ENCODE peak calls at places on chromosomes 4 and X, in six cellular contexts. One of them, this sample, is unnamed.

GRCh38 chr4:688695-689497 is at the start of gene SLC49A3:
- DNase-seq in A549: no peak
- DNase-seq in HepG2: no peak
- DNase-seq in K562: no peak
- DNase-seq in GM12878: no peak
- DNase-seq in endothelial cell of umbilical vein: no peak
- DNase-seq in this sample: no peak

GRCh38 chr4:88659061-88659889 is 38.4 kb downstream of the NAP1L5 start:
- DNase-seq in A549: peak; percentile 67
- DNase-seq in HepG2: peak; percentile 52
- DNase-seq in K562: peak; percentile 41
- DNase-seq in GM12878: peak; percentile 9
- DNase-seq in endothelial cell of umbilical vein: peak; percentile 83
- DNase-seq in this sample: peak; percentile 20

GRCh38 chr4:158170691-158171455 is 2.0 kb downstream of the GASK1B start:
- DNase-seq in A549: no peak
- DNase-seq in HepG2: peak; percentile 55
- DNase-seq in K562: peak; percentile 25
- DNase-seq in GM12878: no peak
- DNase-seq in endothelial cell of umbilical vein: peak; percentile 89
- DNase-seq in this sample: no peak

GRCh38 chr4:78722320-78722719 is 53.8 kb upstream of the BMP2K start:
- DNase-seq in A549: no peak
- DNase-seq in HepG2: no peak
- DNase-seq in K562: no peak
- DNase-seq in GM12878: no peak
- DNase-seq in endothelial cell of umbilical vein: peak; percentile 20
- DNase-seq in this sample: no peak

GRCh38 chrX:110665636-110666035 is 130.0 kb downstream of the CHRDL1 start:
- DNase-seq in A549: peak; percentile 21
- DNase-seq in HepG2: peak; percentile 7
- DNase-seq in K562: peak; percentile 26
- DNase-seq in GM12878: no peak
- DNase-seq in endothelial cell of umbilical vein: no peak
- DNase-seq in this sample: peak; percentile 26

GRCh38 chr4:7187691-7188090 is 4.6 kb upstream of the SORCS2 start:
- DNase-seq in A549: no peak
- DNase-seq in HepG2: no peak
- DNase-seq in K562: no peak
- DNase-seq in GM12878: no peak
- DNase-seq in endothelial cell of umbilical vein: no peak
- DNase-seq in this sample: no peak

GRCh38 chrX:49710744-49711319 is 15.0 kb upstream of the PAGE1 start:
- DNase-seq in A549: no peak
- DNase-seq in HepG2: peak; percentile 1
- DNase-seq in K562: no peak
- DNase-seq in GM12878: no peak
- DNase-seq in endothelial cell of umbilical vein: no peak
- DNase-seq in this sample: no peak

GRCh38 chrX:124736553-124737240 is 390.3 kb downstream of the SH2D1A start:
- DNase-seq in A549: no peak
- DNase-seq in HepG2: no peak
- DNase-seq in K562: no peak
- DNase-seq in GM12878: no peak
- DNase-seq in endothelial cell of umbilical vein: no peak
- DNase-seq in this sample: no peak

GRCh38 chr4:143424276-143424675 is 87.6 kb downstream of the GAB1 start:
- DNase-seq in A549: no peak
- DNase-seq in HepG2: no peak
- DNase-seq in K562: no peak
- DNase-seq in GM12878: no peak
- DNase-seq in endothelial cell of umbilical vein: no peak
- DNase-seq in this sample: no peak

GRCh38 chrX:71169586-71169985 is 24.9 kb downstream of the NLGN3 start:
- DNase-seq in A549: no peak
- DNase-seq in HepG2: no peak
- DNase-seq in K562: no peak
- DNase-seq in GM12878: no peak
- DNase-seq in endothelial cell of umbilical vein: no peak
- DNase-seq in this sample: no peak

GRCh38 chrX:71253253-71254091 is 468 bp downstream of the ZMYM3 start:
- DNase-seq in A549: peak; percentile 29
- DNase-seq in HepG2: peak; percentile 13
- DNase-seq in K562: peak; percentile 71
- DNase-seq in GM12878: no peak
- DNase-seq in endothelial cell of umbilical vein: peak; percentile 58
- DNase-seq in this sample: peak; percentile 71

GRCh38 chr4:87848622-87849351 is 16.0 kb downstream of the MEPE start:
- DNase-seq in A549: peak; percentile 50
- DNase-seq in HepG2: peak; percentile 47
- DNase-seq in K562: peak; percentile 45
- DNase-seq in GM12878: no peak
- DNase-seq in endothelial cell of umbilical vein: peak; percentile 55
- DNase-seq in this sample: peak; percentile 81

GRCh38 chr4:25760518-25761157 is 102.2 kb downstream of the SEL1L3 start:
- DNase-seq in A549: no peak
- DNase-seq in HepG2: no peak
- DNase-seq in K562: no peak
- DNase-seq in GM12878: no peak
- DNase-seq in endothelial cell of umbilical vein: no peak
- DNase-seq in this sample: peak; percentile 91

GRCh38 chr4:152115794-152116193 is 355.0 kb upstream of the GATB start:
- DNase-seq in A549: no peak
- DNase-seq in HepG2: no peak
- DNase-seq in K562: no peak
- DNase-seq in GM12878: no peak
- DNase-seq in endothelial cell of umbilical vein: peak; percentile 19
- DNase-seq in this sample: no peak

GRCh38 chr4:73870778-73871177 is 1.6 kb downstream of the CXCL1 start:
- DNase-seq in A549: no peak
- DNase-seq in HepG2: no peak
- DNase-seq in K562: no peak
- DNase-seq in GM12878: no peak
- DNase-seq in endothelial cell of umbilical vein: peak; percentile 22
- DNase-seq in this sample: no peak

GRCh38 chr4:48546336-48546735 is 56.3 kb downstream of the ZAR1 start:
- DNase-seq in A549: peak; percentile 42
- DNase-seq in HepG2: peak; percentile 34
- DNase-seq in K562: peak; percentile 17
- DNase-seq in GM12878: peak; percentile 8
- DNase-seq in endothelial cell of umbilical vein: peak; percentile 51
- DNase-seq in this sample: peak; percentile 72

GRCh38 chr4:149980941-149981340 is 97.3 kb upstream of the DCLK2 start:
- DNase-seq in A549: peak; percentile 59
- DNase-seq in HepG2: peak; percentile 26
- DNase-seq in K562: peak; percentile 47
- DNase-seq in GM12878: no peak
- DNase-seq in endothelial cell of umbilical vein: peak; percentile 75
- DNase-seq in this sample: peak; percentile 47

GRCh38 chr4:82457266-82457665 is 26.9 kb downstream of the ENOPH1 start:
- DNase-seq in A549: no peak
- DNase-seq in HepG2: no peak
- DNase-seq in K562: no peak
- DNase-seq in GM12878: no peak
- DNase-seq in endothelial cell of umbilical vein: peak; percentile 7
- DNase-seq in this sample: no peak

GRCh38 chr4:122005064-122005755 is 53.4 kb upstream of the TRPC3 start:
- DNase-seq in A549: no peak
- DNase-seq in HepG2: no peak
- DNase-seq in K562: no peak
- DNase-seq in GM12878: no peak
- DNase-seq in endothelial cell of umbilical vein: no peak
- DNase-seq in this sample: no peak

GRCh38 chr4:121064482-121064881 is 7.9 kb downstream of the NDNF start:
- DNase-seq in A549: no peak
- DNase-seq in HepG2: no peak
- DNase-seq in K562: no peak
- DNase-seq in GM12878: no peak
- DNase-seq in endothelial cell of umbilical vein: no peak
- DNase-seq in this sample: no peak

GRCh38 chrX:115234220-115234557 is 293 bp upstream of the LRCH2 start:
- DNase-seq in A549: no peak
- DNase-seq in HepG2: no peak
- DNase-seq in K562: no peak
- DNase-seq in GM12878: no peak
- DNase-seq in endothelial cell of umbilical vein: no peak
- DNase-seq in this sample: no peak

GRCh38 chrX:115232933-115233496 is 881 bp downstream of the LRCH2 start:
- DNase-seq in A549: no peak
- DNase-seq in HepG2: no peak
- DNase-seq in K562: no peak
- DNase-seq in GM12878: no peak
- DNase-seq in endothelial cell of umbilical vein: peak; percentile 26
- DNase-seq in this sample: no peak

GRCh38 chrX:115226929-115227328 is 7.0 kb downstream of the LRCH2 start:
- DNase-seq in A549: peak; percentile 51
- DNase-seq in HepG2: peak; percentile 33
- DNase-seq in K562: no peak
- DNase-seq in GM12878: no peak
- DNase-seq in endothelial cell of umbilical vein: peak; percentile 17
- DNase-seq in this sample: peak; percentile 1

GRCh38 chrX:115233497-115234219 is at the start of gene LRCH2:
- DNase-seq in A549: no peak
- DNase-seq in HepG2: no peak
- DNase-seq in K562: no peak
- DNase-seq in GM12878: no peak
- DNase-seq in endothelial cell of umbilical vein: peak; percentile 47
- DNase-seq in this sample: no peak

DNA sequence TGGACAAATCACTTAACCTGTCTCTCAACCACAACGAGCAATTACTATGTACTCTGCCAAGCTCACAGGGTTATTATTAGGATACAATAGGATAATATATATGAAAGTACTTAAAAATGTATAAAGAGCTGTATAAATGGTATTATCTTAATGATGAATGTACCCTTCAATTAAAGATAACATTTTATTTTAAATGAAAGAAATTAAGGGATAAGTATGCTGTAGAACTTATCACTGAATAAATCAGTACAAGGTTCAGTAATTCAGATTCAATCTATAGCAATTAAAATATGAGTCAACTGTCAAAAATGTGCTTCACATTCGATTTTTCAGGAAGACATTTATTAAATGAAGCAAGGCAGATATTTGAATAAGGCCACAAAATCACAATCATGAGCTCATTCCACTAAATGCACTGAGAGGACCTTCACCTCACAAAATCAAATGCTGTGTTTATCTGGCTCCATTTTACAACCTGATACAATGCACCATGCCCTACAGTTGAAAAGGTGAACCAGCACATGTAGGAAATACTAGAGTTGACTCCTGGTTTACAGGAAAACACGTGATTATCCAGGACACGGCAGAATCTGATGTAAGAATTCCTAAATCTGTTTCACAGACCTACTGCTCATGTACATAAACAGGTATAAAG is 4.4 kb downstream of the LRCH2 start:
- DNase-seq in A549: no peak
- DNase-seq in HepG2: no peak
- DNase-seq in K562: no peak
- DNase-seq in GM12878: no peak
- DNase-seq in endothelial cell of umbilical vein: peak; percentile 88
- DNase-seq in this sample: no peak
- TF ChIP-seq MYC in A549: no peak
- TF ChIP-seq MYC in HepG2: no peak
- TF ChIP-seq MYC in K562: no peak
- TF ChIP-seq MYC in GM12878: no peak
- TF ChIP-seq MYC in endothelial cell of umbilical vein: no peak
- TF ChIP-seq MYC in this sample: no peak

GRCh38 chrX:45803383-45803921 is 602.8 kb upstream of the DIPK2B start:
- DNase-seq in A549: peak; percentile 60
- DNase-seq in HepG2: no peak
- DNase-seq in K562: no peak
- DNase-seq in GM12878: no peak
- DNase-seq in endothelial cell of umbilical vein: peak; percentile 61
- DNase-seq in this sample: peak; percentile 91
- TF ChIP-seq MYC in A549: no peak
- TF ChIP-seq MYC in HepG2: no peak
- TF ChIP-seq MYC in K562: no peak
- TF ChIP-seq MYC in GM12878: no peak
- TF ChIP-seq MYC in endothelial cell of umbilical vein: no peak
- TF ChIP-seq MYC in this sample: no peak

DNA sequence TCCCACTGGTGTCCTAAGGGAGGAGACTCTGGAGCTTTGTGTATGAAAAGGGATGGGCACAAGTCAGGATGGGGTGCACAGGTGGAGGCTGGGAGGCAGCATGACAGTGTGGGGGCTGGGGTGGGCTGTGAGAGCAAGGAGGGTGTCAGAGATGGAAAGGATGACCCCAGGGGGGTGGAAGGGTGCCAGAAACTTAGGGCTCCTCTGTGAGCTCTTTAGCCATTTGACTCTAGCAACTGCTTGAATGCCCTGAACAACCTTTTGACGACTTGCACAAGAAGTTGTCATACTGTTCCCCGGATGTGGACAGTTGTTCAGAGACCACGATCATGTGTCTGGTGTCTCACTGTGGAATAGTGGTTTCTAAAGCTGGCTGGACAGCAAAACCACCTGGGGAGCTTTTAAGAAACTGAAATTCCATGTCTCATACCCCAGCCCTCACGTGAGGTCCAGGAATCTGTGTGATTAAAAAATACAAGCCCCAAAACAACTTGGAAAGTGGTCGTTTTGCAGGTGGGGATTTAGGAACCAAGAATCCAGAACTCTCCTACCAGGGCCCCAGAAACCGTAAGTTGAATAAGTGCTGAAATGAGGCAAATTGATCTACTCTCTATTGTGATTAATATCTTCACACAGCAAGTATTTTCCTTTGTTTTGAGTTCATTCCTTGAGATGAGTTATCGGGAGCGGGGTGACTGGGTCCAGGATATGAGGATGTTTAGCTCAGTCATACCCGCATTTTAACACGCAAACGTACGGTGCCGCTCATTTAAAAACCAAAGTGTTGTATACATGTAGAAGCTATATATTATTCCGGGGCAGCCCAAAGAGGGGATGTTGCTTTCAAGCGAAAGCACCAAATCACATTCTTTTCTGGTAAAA is 3.4 kb downstream of the RHOH start:
- DNase-seq in A549: no peak
- DNase-seq in HepG2: no peak
- DNase-seq in K562: no peak
- DNase-seq in GM12878: peak; percentile 93
- DNase-seq in endothelial cell of umbilical vein: no peak
- DNase-seq in this sample: peak; percentile 98
- TF ChIP-seq MYC in A549: no peak
- TF ChIP-seq MYC in HepG2: no peak
- TF ChIP-seq MYC in K562: peak; percentile 4
- TF ChIP-seq MYC in GM12878: no peak
- TF ChIP-seq MYC in endothelial cell of umbilical vein: no peak
- TF ChIP-seq MYC in this sample: peak; percentile 87

DNA sequence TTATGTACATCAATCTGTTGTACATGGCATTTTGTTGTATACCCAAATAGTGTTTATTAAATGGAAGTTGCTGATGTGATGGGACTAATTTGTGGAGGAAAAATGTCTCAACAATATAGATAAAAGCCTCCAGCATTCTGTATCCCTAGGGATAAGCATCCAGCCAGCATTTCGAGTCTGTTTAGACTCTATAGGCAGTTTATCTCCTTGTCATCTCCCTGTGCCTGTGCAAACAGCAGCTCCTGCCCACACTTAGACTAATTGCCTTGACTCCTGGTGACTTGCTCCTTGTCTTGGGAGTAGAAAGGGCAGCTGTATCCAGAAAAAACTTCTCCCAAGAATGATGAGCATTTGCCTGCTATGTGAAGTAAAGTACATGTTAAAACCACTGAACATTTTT is 83.8 kb downstream of the DOCK11 start:
- DNase-seq in A549: no peak
- DNase-seq in HepG2: no peak
- DNase-seq in K562: no peak
- DNase-seq in GM12878: no peak
- DNase-seq in endothelial cell of umbilical vein: no peak
- DNase-seq in this sample: no peak
- TF ChIP-seq MYC in A549: no peak
- TF ChIP-seq MYC in HepG2: no peak
- TF ChIP-seq MYC in K562: no peak
- TF ChIP-seq MYC in GM12878: no peak
- TF ChIP-seq MYC in endothelial cell of umbilical vein: no peak
- TF ChIP-seq MYC in this sample: no peak